ENCODE peak calls at places on chromosome 12, in nine cellular contexts. N is left ventricle myocardium inferior; I is Panc1; H is sigmoid colon; G is PC-3; Y is gastrocnemius medialis; P is CD4-positive, CD25-positive, alpha-beta regulatory T cell; B is lung; D is DND-41. F is an unnamed sample.

GRCh38 chr12:31714406-31715271 is 14.2 kb downstream of the AMN1 start:
- DNase-seq in P (no peak), B (no peak), N (no peak), G (no peak), I (no peak), H (no peak), D (no peak), Y (no peak), F (no peak)

GRCh38 chr12:57726151-57726883 is 12.2 kb downstream of the AGAP2 start:
- DNase-seq in B (peak; percentile 76), G (peak; percentile 88), I (no peak), P (no peak), H (peak; percentile 91), N (peak; percentile 73), D (no peak), Y (peak; percentile 23), F (peak; percentile 47)

GRCh38 chr12:130703733-130704375 is 12.2 kb downstream of the RIMBP2 start:
- DNase-seq in Y (no peak), B (no peak), I (no peak), G (no peak), N (no peak), D (no peak), H (no peak), P (no peak), F (no peak)

GRCh38 chr12:18872770-18873169 is 134.9 kb downstream of the CAPZA3 start:
- DNase-seq in I (no peak), B (no peak), H (no peak), P (peak; percentile 0), N (no peak), G (no peak), D (no peak), Y (no peak), F (no peak)

GRCh38 chr12:101855364-101855884 is 22.0 kb upstream of the DRAM1 start:
- DNase-seq in I (no peak), B (no peak), H (no peak), D (peak; percentile 26), P (no peak), Y (no peak), G (no peak), N (no peak), F (no peak)

GRCh38 chr12:124388679-124389536 is 94.0 kb downstream of the RFLNA start:
- DNase-seq in Y (peak; percentile 84), H (peak; percentile 96), I (no peak), D (no peak), N (peak; percentile 90), B (peak; percentile 86), G (peak; percentile 79), P (peak; percentile 70), F (peak; percentile 63)

GRCh38 chr12:72346331-72346944 is 74.3 kb downstream of the TRHDE start:
- DNase-seq in H (no peak), D (peak; percentile 56), P (peak; percentile 54), Y (peak; percentile 6), N (no peak), G (peak; percentile 93), I (peak; percentile 54), B (peak; percentile 59), F (peak; percentile 63)

GRCh38 chr12:56299308-56299852 is 750 bp downstream of the CS start:
- DNase-seq in B (no peak), N (no peak), I (no peak), H (no peak), D (no peak), Y (no peak), P (peak; percentile 72), G (peak; percentile 30), F (no peak)

GRCh38 chr12:42701079-42701478 is 111.5 kb upstream of the PRICKLE1 start:
- DNase-seq in Y (no peak), P (no peak), N (no peak), I (no peak), B (no peak), H (no peak), D (no peak), G (no peak), F (no peak)

GRCh38 chr12:42698213-42698612 is 108.7 kb upstream of the PRICKLE1 start:
- DNase-seq in I (no peak), D (no peak), Y (no peak), G (no peak), B (no peak), H (peak; percentile 74), N (no peak), P (no peak), F (no peak)

GRCh38 chr12:42692749-42693148 is 103.2 kb upstream of the PRICKLE1 start:
- DNase-seq in H (no peak), Y (no peak), P (no peak), I (no peak), N (no peak), B (no peak), G (no peak), D (no peak), F (no peak)

GRCh38 chr12:42695490-42695995 is 106.0 kb upstream of the PRICKLE1 start:
- DNase-seq in P (no peak), D (peak; percentile 27), Y (no peak), I (no peak), G (no peak), B (no peak), H (no peak), N (no peak), F (no peak)

DNA sequence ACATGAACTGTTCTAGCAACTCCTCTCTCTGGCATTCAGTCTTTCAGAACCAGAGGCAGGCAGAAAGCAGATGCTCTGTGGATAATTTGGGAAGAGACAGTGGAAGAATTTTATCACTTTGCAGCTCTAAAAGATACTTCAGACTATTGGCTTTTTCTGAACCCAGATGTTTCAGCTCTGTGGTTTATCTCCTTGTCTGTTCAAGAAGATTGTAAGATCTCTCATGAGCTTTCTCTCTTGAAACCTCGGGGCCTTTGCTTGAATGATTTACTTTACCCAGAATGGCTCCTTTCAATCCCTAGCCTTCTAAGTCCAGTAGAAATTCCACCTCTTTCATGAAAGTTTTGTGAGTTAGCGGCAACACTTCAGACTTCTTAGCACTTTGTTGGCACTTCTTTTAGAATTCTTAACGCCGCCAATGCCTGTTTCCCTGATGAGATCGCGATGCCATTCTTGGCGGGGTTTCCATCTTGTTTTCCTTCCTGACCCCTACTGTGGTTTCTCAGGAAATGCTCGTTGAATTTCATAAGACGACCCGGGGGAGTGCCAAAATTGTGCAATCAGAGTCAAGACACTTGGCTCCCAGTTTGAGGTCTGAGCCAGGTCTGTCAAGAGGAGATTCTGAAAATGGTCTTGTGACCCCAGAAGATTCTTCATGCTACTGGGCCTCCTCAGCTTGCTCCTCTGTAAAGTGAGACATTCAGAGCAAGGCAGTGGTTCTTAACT is 107.0 kb upstream of the PRICKLE1 start:
- DNase-seq in H (peak; percentile 95), D (no peak), Y (peak; percentile 59), N (peak; percentile 76), B (peak; percentile 73), G (no peak), P (no peak), I (no peak), F (peak; percentile 23)
- H3K4me3 ChIP-seq in H (no peak overlapping the region), D (no peak overlapping the region), Y (no peak overlapping the region), N (no peak overlapping the region), B (no peak overlapping the region), G (no peak overlapping the region), P (no peak overlapping the region), I (no peak overlapping the region), F (no peak overlapping the region)

GRCh38 chr12:27822076-27822712 is 42.2 kb upstream of the MANSC4 start:
- DNase-seq in N (no peak), Y (no peak), P (peak; percentile 85), D (no peak), H (no peak), I (peak; percentile 61), B (no peak), G (peak; percentile 99), F (peak; percentile 57)
- H3K9me3 ChIP-seq in N (no peaks in the 10 kb centered on the region), Y (no peaks in the 10 kb centered on the region), P (no peaks in the 10 kb centered on the region), D (no peaks in the 10 kb centered on the region), H (no peaks in the 10 kb centered on the region), I (no peaks in the 10 kb centered on the region), B (no peaks in the 10 kb centered on the region), G (no peaks in the 10 kb centered on the region), F (no peaks in the 10 kb centered on the region)

DNA sequence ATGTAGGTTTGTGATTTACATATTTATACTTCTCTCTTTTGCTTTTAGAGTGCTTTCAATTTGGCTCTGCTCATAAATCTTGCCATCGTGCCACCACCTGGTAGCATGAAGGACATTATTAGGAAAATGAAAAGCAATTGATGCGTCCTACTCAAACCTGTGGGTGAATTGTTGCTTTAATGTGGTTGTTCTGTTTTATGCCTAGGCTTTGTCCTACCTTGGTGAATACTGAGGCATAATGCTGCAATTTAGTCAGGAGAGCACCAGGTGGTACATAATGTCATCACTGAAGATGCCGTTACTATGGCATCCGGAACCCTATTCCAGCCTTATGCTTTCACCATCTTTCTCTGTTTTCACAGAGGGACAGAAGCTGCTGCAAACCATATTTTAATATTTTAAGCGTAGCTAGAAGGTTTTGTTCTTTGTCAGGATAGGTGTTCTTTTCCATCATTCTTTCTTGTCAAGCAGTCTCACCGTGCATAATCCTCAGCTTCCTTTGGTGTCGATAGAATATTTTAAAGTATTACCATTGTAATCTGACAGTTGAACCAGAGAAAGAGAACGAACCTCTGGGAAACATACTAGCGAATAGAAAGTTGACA is 68.5 kb upstream of the PKP2 start:
- DNase-seq in G (no peak), I (no peak), P (no peak), N (no peak), D (no peak), H (no peak), B (no peak), Y (no peak), F (no peak)
- H3K4me3 ChIP-seq in G (no peak overlapping the region), I (no peak overlapping the region), P (no peak overlapping the region), N (no peak overlapping the region), D (no peak overlapping the region), H (no peak overlapping the region), B (no peak overlapping the region), Y (no peak overlapping the region), F (no peak overlapping the region)

GRCh38 chr12:34602213-34602940 is 580.1 kb downstream of the ALG10 start:
- DNase-seq in D (no peak), I (no peak), N (no peak), B (peak; percentile 26), P (no peak), H (peak; percentile 52), G (no peak), Y (no peak), F (no peak)

GRCh38 chr12:34603382-34604035 is 581.2 kb downstream of the ALG10 start:
- DNase-seq in H (peak; percentile 50), P (no peak), N (no peak), D (no peak), Y (no peak), G (no peak), B (no peak), I (no peak), F (no peak)

GRCh38 chr12:34600592-34601462 is 578.5 kb downstream of the ALG10 start:
- DNase-seq in I (no peak), H (no peak), G (no peak), P (no peak), B (no peak), N (no peak), D (no peak), Y (no peak), F (no peak)

GRCh38 chr12:34599530-34600513 is 577.5 kb downstream of the ALG10 start:
- DNase-seq in Y (no peak), P (no peak), H (peak; percentile 32), I (no peak), B (peak; percentile 22), G (no peak), D (no peak), N (no peak), F (no peak)

GRCh38 chr12:34601689-34602088 is 579.4 kb downstream of the ALG10 start:
- DNase-seq in P (no peak), I (no peak), B (no peak), N (no peak), G (no peak), H (no peak), D (no peak), Y (no peak), F (no peak)
- H3K9me3 ChIP-seq in P (peaks cover 9% of the 10 kb centered on the region), I (no peaks in the 10 kb centered on the region), B (no peaks in the 10 kb centered on the region), N (peaks cover 100% of the 10 kb centered on the region), G (no peaks in the 10 kb centered on the region), H (peaks cover 29% of the 10 kb centered on the region), D (peaks cover 54% of the 10 kb centered on the region), Y (no peaks in the 10 kb centered on the region), F (peaks cover 100% of the 10 kb centered on the region)

GRCh38 chr12:6211421-6211869 is 11.2 kb downstream of the CD9 start:
- DNase-seq in I (no peak), B (no peak), Y (no peak), H (peak; percentile 81), P (no peak), N (no peak), D (no peak), G (no peak), F (peak; percentile 83)
- H3K4me3 ChIP-seq in I (no peak overlapping the region), B (no peak overlapping the region), Y (no peak overlapping the region), H (no peak overlapping the region), P (no peak overlapping the region), N (no peak overlapping the region), D (no peak overlapping the region), G (no peak overlapping the region), F (no peak overlapping the region)